ENCODE peak calls at places on chromosomes 3 and 15, in seven cellular contexts. Q is NCI-H446; C is EL; D is activated T-helper 2 cell treated with anti-CD3 and anti-CD28 coated beads, Interferon-gamma antibody, Interleukin-2, Interleukin-4, amounts not matched to agents 10 μg/mL and 5 μg/mL and 100 μg/mL, durations not matched to agents 14 hours and 24 hours and 36 hours; N is GM10248; X is iPS DF 19.7; H is neural crest cell. P is an unnamed sample.

GRCh38 chr3:184769771-184770170 is 42.2 kb upstream of the VPS8 start:
- DNase-seq in X (no peak), C (no peak), N (no peak), H (no peak), D (no peak), Q (no peak), P (no peak)

GRCh38 chr3:181739628-181740027 is 27.9 kb downstream of the SOX2 start:
- DNase-seq in X (no peak), C (no peak), H (no peak), N (no peak), Q (peak), D (no peak), P (no peak)

GRCh38 chr15:62363913-62364312 is 198.8 kb upstream of the C2CD4B start:
- DNase-seq in Q (no peak), X (no peak), N (no peak), H (no peak), C (no peak), D (no peak), P (no peak)

GRCh38 chr3:153252963-153253362 is 90.9 kb downstream of the RAP2B start:
- DNase-seq in Q (no peak), X (no peak), D (no peak), N (no peak), C (peak), H (no peak), P (no peak)

GRCh38 chr3:71358243-71358642 is 225.3 kb downstream of the FOXP1 start:
- DNase-seq in X (no peak), N (no peak), D (no peak), C (no peak), Q (no peak), H (no peak), P (no peak)

GRCh38 chr15:64101018-64101417 is 5.2 kb downstream of the SNX1 start:
- DNase-seq in D (no peak), C (no peak), X (no peak), N (no peak), Q (no peak), H (no peak), P (no peak)

GRCh38 chr3:30502051-30502741 is 104.2 kb upstream of the TGFBR2 start:
- DNase-seq in X (no peak), H (no peak), D (no peak), C (peak), N (no peak), Q (no peak), P (no peak)

GRCh38 chr3:77188210-77188609 is 148.3 kb downstream of the ROBO2 start:
- DNase-seq in Q (no peak), X (no peak), N (no peak), C (no peak), H (no peak), D (no peak), P (no peak)

GRCh38 chr3:150411971-150412370 is 3.9 kb downstream of the TSC22D2 start:
- DNase-seq in D (no peak), N (no peak), Q (no peak), H (no peak), X (no peak), C (no peak), P (no peak)

GRCh38 chr3:9903238-9903624 is 583 bp downstream of the IL17RE start:
- DNase-seq in X (no peak), D (no peak), C (peak), H (no peak), Q (no peak), N (no peak), P (no peak)

GRCh38 chr15:80835338-80835737 is 56.2 kb downstream of the CEMIP start:
- DNase-seq in X (no peak), H (no peak), N (no peak), Q (no peak), C (no peak), D (no peak), P (no peak)

GRCh38 chr3:42498791-42499477 is 3.5 kb upstream of the VIPR1 start:
- DNase-seq in C (no peak), N (no peak), X (no peak), D (no peak), Q (no peak), H (no peak), P (no peak)

GRCh38 chr3:49357466-49358216 is 512 bp downstream of the GPX1 start:
- DNase-seq in Q (peak), N (no peak), X (no peak), D (peak), H (no peak), C (peak), P (peak)

GRCh38 chr15:48415036-48415886 is 84.0 kb downstream of the DUT start:
- DNase-seq in H (no peak), X (no peak), Q (no peak), C (peak), D (no peak), N (no peak), P (no peak)

GRCh38 chr3:8712045-8712870 is 21.3 kb upstream of the CAV3 start:
- DNase-seq in X (no peak), D (no peak), Q (peak), N (no peak), H (no peak), C (peak), P (no peak)

GRCh38 chr3:123036352-123037014 is 8.9 kb upstream of the SEMA5B start:
- DNase-seq in Q (no peak), D (no peak), X (no peak), H (no peak), N (no peak), C (peak), P (no peak)

GRCh38 chr3:51720292-51721061 is 13.6 kb downstream of the GRM2 start:
- DNase-seq in C (no peak), D (no peak), Q (no peak), X (no peak), H (no peak), N (no peak), P (peak)

GRCh38 chr3:150249776-150250175 is 158.3 kb upstream of the TSC22D2 start:
- DNase-seq in D (no peak), X (no peak), C (no peak), H (no peak), N (no peak), Q (peak), P (no peak)

GRCh38 chr3:71397046-71397445 is 186.5 kb downstream of the FOXP1 start:
- DNase-seq in H (peak), N (no peak), C (peak), D (no peak), X (no peak), Q (no peak), P (no peak)

GRCh38 chr3:115321396-115321795 is 174.3 kb upstream of the ZBTB20 start:
- DNase-seq in D (no peak), H (no peak), X (no peak), C (peak), N (no peak), Q (peak), P (no peak)

GRCh38 chr3:13009132-13009945 is 63.9 kb downstream of the IQSEC1 start:
- DNase-seq in N (peak), Q (no peak), H (no peak), C (no peak), D (peak), X (no peak), P (peak)

GRCh38 chr3:29275309-29275708 is 5.6 kb upstream of the RBMS3 start:
- DNase-seq in D (no peak), Q (no peak), H (no peak), N (no peak), C (no peak), X (no peak), P (no peak)

GRCh38 chr15:40115670-40116093 is 7.0 kb upstream of the BMF start:
- DNase-seq in D (peak), X (no peak), N (peak), C (no peak), H (no peak), Q (no peak), P (peak)

GRCh38 chr3:71469131-71469430 is 114.4 kb downstream of the FOXP1 start:
- DNase-seq in N (no peak), H (no peak), D (no peak), C (no peak), Q (no peak), X (no peak), P (no peak)

GRCh38 chr3:172312711-172313110 is 135.5 kb downstream of the GHSR start:
- DNase-seq in X (no peak), N (no peak), Q (no peak), H (no peak), D (no peak), C (no peak), P (no peak)

GRCh38 chr3:71219744-71220638 is 363.5 kb downstream of the FOXP1 start:
- DNase-seq in N (peak), X (no peak), Q (no peak), D (peak), C (no peak), H (no peak), P (peak)

GRCh38 chr3:141442421-141442820 is 44.4 kb upstream of the RASA2 start:
- DNase-seq in D (no peak), H (no peak), X (no peak), N (no peak), Q (no peak), C (no peak), P (no peak)

GRCh38 chr15:91129436-91129835 is 29.4 kb downstream of the SV2B start:
- DNase-seq in H (no peak), D (no peak), X (no peak), Q (no peak), N (no peak), C (no peak), P (no peak)

GRCh38 chr3:40873456-40873855 is 325.8 kb upstream of the CTNNB1 start:
- DNase-seq in Q (no peak), D (no peak), H (no peak), C (no peak), X (no peak), N (no peak), P (no peak)

GRCh38 chr3:197368821-197369220 is 70.4 kb upstream of the DLG1 start:
- DNase-seq in C (no peak), N (no peak), H (no peak), D (no peak), X (no peak), Q (peak), P (no peak)

GRCh38 chr3:14772533-14773138 is 46.1 kb upstream of the FGD5 start:
- DNase-seq in Q (no peak), N (no peak), H (no peak), D (peak), C (no peak), X (no peak), P (no peak)

GRCh38 chr3:122577409-122578028 is at the start of gene PARP15:
- DNase-seq in Q (no peak), D (peak), N (peak), X (no peak), C (no peak), H (no peak), P (peak)

GRCh38 chr15:69172854-69173253 is 12.4 kb downstream of the GLCE start:
- DNase-seq in H (no peak), D (no peak), Q (no peak), C (no peak), X (no peak), N (no peak), P (no peak)

GRCh38 chr3:13021141-13021933 is 51.9 kb downstream of the IQSEC1 start:
- DNase-seq in D (no peak), N (peak), X (no peak), C (no peak), Q (peak), H (no peak), P (peak)

GRCh38 chr3:183766745-183767606 is 58.4 kb downstream of the MAP6D1 start:
- DNase-seq in X (peak), N (peak), D (peak), C (peak), Q (peak), H (peak), P (peak)

GRCh38 chr15:42612367-42612912 is 37.0 kb downstream of the STARD9 start:
- DNase-seq in D (no peak), Q (no peak), C (no peak), X (no peak), N (no peak), H (no peak), P (no peak)

GRCh38 chr3:141686477-141687280 is 51.4 kb upstream of the RNF7 start:
- DNase-seq in Q (peak), H (no peak), D (no peak), C (peak), N (no peak), X (no peak), P (no peak)

GRCh38 chr3:146550743-146551510 is 6.5 kb upstream of the PLSCR1 start:
- DNase-seq in D (no peak), N (peak), X (no peak), Q (no peak), H (no peak), C (peak), P (no peak)

GRCh38 chr3:197103766-197104165 is 74.1 kb upstream of the MELTF start:
- DNase-seq in D (no peak), H (no peak), Q (no peak), C (peak), N (no peak), X (no peak), P (no peak)

GRCh38 chr15:86300371-86301106 is 220.9 kb downstream of the AGBL1 start:
- DNase-seq in H (no peak), N (no peak), Q (no peak), X (no peak), D (no peak), C (no peak), P (no peak)

P was measured in natural killer cell treated with Interleukin-12 subunit alpha and Interleukin-12 subunit beta and Interleukin-15 and Interleukin-18, amount 100 ng/mL, for 72 hours.